ENCODE peak calls at places on chromosome 12, in ten cellular contexts. One of them, this sample, is unnamed.

GRCh38 chr12:62640910-62641448 is 174.4 kb downstream of the MON2 start:
- DNase-seq in LoVo: no peak
- DNase-seq in H9: no peak
- DNase-seq in ascending aorta: no peak
- DNase-seq in foreskin fibroblast: peak
- DNase-seq in left ventricle myocardium inferior: no peak
- DNase-seq in CD8-positive, alpha-beta memory T cell: no peak
- DNase-seq in pulmonary artery endothelial cell: peak
- DNase-seq in fibroblast of pulmonary artery: peak
- DNase-seq in pancreas: no peak
- DNase-seq in this sample: no peak

GRCh38 chr12:106897082-106897481 is 58.6 kb upstream of the TMEM263 start:
- DNase-seq in left ventricle myocardium inferior: no peak
- DNase-seq in pancreas: no peak
- DNase-seq in foreskin fibroblast: peak
- DNase-seq in pulmonary artery endothelial cell: no peak
- DNase-seq in ascending aorta: no peak
- DNase-seq in LoVo: no peak
- DNase-seq in fibroblast of pulmonary artery: peak
- DNase-seq in CD8-positive, alpha-beta memory T cell: no peak
- DNase-seq in H9: no peak
- DNase-seq in this sample: no peak

GRCh38 chr12:12719496-12719895 is 2.3 kb downstream of the CDKN1B start:
- DNase-seq in LoVo: peak
- DNase-seq in fibroblast of pulmonary artery: no peak
- DNase-seq in left ventricle myocardium inferior: no peak
- DNase-seq in CD8-positive, alpha-beta memory T cell: no peak
- DNase-seq in H9: no peak
- DNase-seq in ascending aorta: no peak
- DNase-seq in pulmonary artery endothelial cell: no peak
- DNase-seq in foreskin fibroblast: no peak
- DNase-seq in pancreas: no peak
- DNase-seq in this sample: no peak

GRCh38 chr12:73240110-73240509 is 967.9 kb downstream of the TRHDE start:
- DNase-seq in LoVo: no peak
- DNase-seq in H9: no peak
- DNase-seq in pulmonary artery endothelial cell: no peak
- DNase-seq in ascending aorta: no peak
- DNase-seq in left ventricle myocardium inferior: no peak
- DNase-seq in fibroblast of pulmonary artery: no peak
- DNase-seq in foreskin fibroblast: no peak
- DNase-seq in CD8-positive, alpha-beta memory T cell: no peak
- DNase-seq in pancreas: no peak
- DNase-seq in this sample: no peak

GRCh38 chr12:100666588-100666987 is 93.1 kb downstream of the GAS2L3 start:
- DNase-seq in pulmonary artery endothelial cell: no peak
- DNase-seq in CD8-positive, alpha-beta memory T cell: no peak
- DNase-seq in ascending aorta: no peak
- DNase-seq in LoVo: no peak
- DNase-seq in H9: peak
- DNase-seq in left ventricle myocardium inferior: no peak
- DNase-seq in fibroblast of pulmonary artery: no peak
- DNase-seq in pancreas: no peak
- DNase-seq in foreskin fibroblast: no peak
- DNase-seq in this sample: no peak

GRCh38 chr12:54560374-54560858 is 11.0 kb downstream of the PDE1B start:
- DNase-seq in fibroblast of pulmonary artery: peak
- DNase-seq in CD8-positive, alpha-beta memory T cell: peak
- DNase-seq in pancreas: peak
- DNase-seq in pulmonary artery endothelial cell: peak
- DNase-seq in foreskin fibroblast: peak
- DNase-seq in ascending aorta: peak
- DNase-seq in left ventricle myocardium inferior: peak
- DNase-seq in H9: peak
- DNase-seq in LoVo: no peak
- DNase-seq in this sample: peak

GRCh38 chr12:52216107-52216506 is 16.9 kb upstream of the KRT7 start:
- DNase-seq in pancreas: no peak
- DNase-seq in H9: no peak
- DNase-seq in pulmonary artery endothelial cell: no peak
- DNase-seq in foreskin fibroblast: no peak
- DNase-seq in left ventricle myocardium inferior: no peak
- DNase-seq in CD8-positive, alpha-beta memory T cell: no peak
- DNase-seq in fibroblast of pulmonary artery: no peak
- DNase-seq in LoVo: no peak
- DNase-seq in ascending aorta: no peak
- DNase-seq in this sample: no peak

GRCh38 chr12:6167327-6168280 is 32.6 kb upstream of the CD9 start:
- DNase-seq in left ventricle myocardium inferior: no peak
- DNase-seq in ascending aorta: peak
- DNase-seq in fibroblast of pulmonary artery: peak
- DNase-seq in H9: no peak
- DNase-seq in pancreas: no peak
- DNase-seq in LoVo: peak
- DNase-seq in foreskin fibroblast: peak
- DNase-seq in CD8-positive, alpha-beta memory T cell: no peak
- DNase-seq in pulmonary artery endothelial cell: peak
- DNase-seq in this sample: peak

GRCh38 chr12:21773263-21773741 is 1.2 kb downstream of the KCNJ8 start:
- DNase-seq in pancreas: peak
- DNase-seq in CD8-positive, alpha-beta memory T cell: no peak
- DNase-seq in LoVo: no peak
- DNase-seq in H9: peak
- DNase-seq in pulmonary artery endothelial cell: no peak
- DNase-seq in left ventricle myocardium inferior: peak
- DNase-seq in fibroblast of pulmonary artery: peak
- DNase-seq in ascending aorta: peak
- DNase-seq in foreskin fibroblast: peak
- DNase-seq in this sample: no peak

GRCh38 chr12:95601091-95601490 is 49.8 kb upstream of the USP44 start:
- DNase-seq in pulmonary artery endothelial cell: no peak
- DNase-seq in LoVo: no peak
- DNase-seq in fibroblast of pulmonary artery: no peak
- DNase-seq in pancreas: no peak
- DNase-seq in ascending aorta: no peak
- DNase-seq in H9: no peak
- DNase-seq in foreskin fibroblast: peak
- DNase-seq in left ventricle myocardium inferior: no peak
- DNase-seq in CD8-positive, alpha-beta memory T cell: no peak
- DNase-seq in this sample: no peak

GRCh38 chr12:47707905-47708543 is 2.2 kb upstream of the RPAP3 start:
- DNase-seq in H9: no peak
- DNase-seq in pulmonary artery endothelial cell: no peak
- DNase-seq in LoVo: no peak
- DNase-seq in foreskin fibroblast: no peak
- DNase-seq in left ventricle myocardium inferior: no peak
- DNase-seq in pancreas: no peak
- DNase-seq in CD8-positive, alpha-beta memory T cell: no peak
- DNase-seq in fibroblast of pulmonary artery: no peak
- DNase-seq in ascending aorta: no peak
- DNase-seq in this sample: no peak